ENCODE peak calls at places on chromosomes 6 and 20, in five cellular contexts. A is HepG2, O is K562, M is upper lobe of left lung, K is GM12878. Y is an unnamed sample.

GRCh38 chr6:11650297-11650696 is 112.7 kb downstream of the TMEM170B start:
- ATAC-seq in A (no peak), O (no peak), M (no peak), K (no peak), Y (peak)

GRCh38 chr20:10622657-10623418 is 51.0 kb downstream of the JAG1 start:
- ATAC-seq in A (no peak), O (no peak), M (peak), K (peak), Y (peak)

GRCh38 chr20:48910360-48910781 is 11.1 kb upstream of the ARFGEF2 start:
- ATAC-seq in A (no peak), O (no peak), M (peak), K (peak), Y (peak)

GRCh38 chr6:18492957-18493356 is 105.8 kb downstream of the RNF144B start:
- ATAC-seq in A (no peak), O (no peak), M (no peak), K (no peak), Y (no peak)

GRCh38 chr20:38326309-38326708 is 20.0 kb upstream of the LBP start:
- ATAC-seq in A (no peak), O (no peak), M (no peak), K (no peak), Y (no peak)

GRCh38 chr6:159118941-159119340 is 50.3 kb upstream of the FNDC1 start:
- ATAC-seq in A (no peak), O (peak), M (no peak), K (no peak), Y (no peak)

GRCh38 chr6:46099952-46100351 is 29.8 kb upstream of the ENPP4 start:
- ATAC-seq in A (no peak), O (no peak), M (no peak), K (no peak), Y (no peak)

GRCh38 chr6:353642-354614 is 37.6 kb upstream of the IRF4 start:
- ATAC-seq in A (no peak), O (peak), M (no peak), K (no peak), Y (no peak)

GRCh38 chr20:10735195-10735949 is 61.6 kb upstream of the JAG1 start:
- ATAC-seq in A (no peak), O (no peak), M (peak), K (no peak), Y (no peak)

GRCh38 chr6:127118505-127119360 is at the start of gene RSPO3:
- ATAC-seq in A (peak), O (no peak), M (peak), K (no peak), Y (peak)

GRCh38 chr6:109059148-109059547 is 35.5 kb downstream of the SESN1 start:
- ATAC-seq in A (no peak), O (no peak), M (peak), K (no peak), Y (peak)

GRCh38 chr6:40889137-40889832 is 149.7 kb downstream of the UNC5CL start:
- ATAC-seq in A (no peak), O (no peak), M (no peak), K (no peak), Y (no peak)

GRCh38 chr20:32564921-32565734 is 20.0 kb downstream of the NOL4L start:
- ATAC-seq in A (no peak), O (peak), M (peak), K (no peak), Y (peak)

GRCh38 chr6:148573922-148574321 is 172.9 kb upstream of the UST start:
- ATAC-seq in A (no peak), O (no peak), M (no peak), K (no peak), Y (no peak)

GRCh38 chr20:34938466-34939163 is 17.0 kb downstream of the GSS start:
- ATAC-seq in A (no peak), O (no peak), M (peak), K (no peak), Y (peak)

GRCh38 chr20:1826046-1826445 is 69.2 kb upstream of the SIRPA start:
- ATAC-seq in A (no peak), O (no peak), M (no peak), K (no peak), Y (no peak)

GRCh38 chr20:1150218-1150617 is 31.8 kb downstream of the PSMF1 start:
- ATAC-seq in A (peak), O (no peak), M (no peak), K (no peak), Y (no peak)

GRCh38 chr6:109243863-109244825 is 138.1 kb downstream of the CD164 start:
- ATAC-seq in A (no peak), O (peak), M (no peak), K (no peak), Y (no peak)

GRCh38 chr6:100202417-100203194 is 208.6 kb upstream of the MCHR2 start:
- ATAC-seq in A (no peak), O (peak), M (peak), K (no peak), Y (peak)

GRCh38 chr6:47126647-47127339 is 84.7 kb upstream of the ADGRF1 start:
- ATAC-seq in A (peak), O (peak), M (no peak), K (no peak), Y (no peak)

GRCh38 chr6:108637963-108638362 is 77.2 kb downstream of the FOXO3 start:
- ATAC-seq in A (no peak), O (no peak), M (no peak), K (no peak), Y (no peak)

GRCh38 chr6:39979461-39980328 is 45.4 kb upstream of the MOCS1 start:
- ATAC-seq in A (no peak), O (no peak), M (peak), K (no peak), Y (peak)

GRCh38 chr6:151269318-151269995 is 29.7 kb downstream of the AKAP12 start:
- ATAC-seq in A (peak), O (no peak), M (peak), K (no peak), Y (peak)
- TF ChIP-seq EP300 in A (no peak), O (no peak), M (no peak), K (no peak), Y (no peak)

GRCh38 chr20:25223179-25223661 is 24.7 kb upstream of the PYGB start:
- ATAC-seq in A (peak), O (peak), M (no peak), K (peak), Y (no peak)
- TF ChIP-seq POLR2AphosphoS5 in A (no peak), O (no peak), M (no peak), K (no peak), Y (no peak)

DNA sequence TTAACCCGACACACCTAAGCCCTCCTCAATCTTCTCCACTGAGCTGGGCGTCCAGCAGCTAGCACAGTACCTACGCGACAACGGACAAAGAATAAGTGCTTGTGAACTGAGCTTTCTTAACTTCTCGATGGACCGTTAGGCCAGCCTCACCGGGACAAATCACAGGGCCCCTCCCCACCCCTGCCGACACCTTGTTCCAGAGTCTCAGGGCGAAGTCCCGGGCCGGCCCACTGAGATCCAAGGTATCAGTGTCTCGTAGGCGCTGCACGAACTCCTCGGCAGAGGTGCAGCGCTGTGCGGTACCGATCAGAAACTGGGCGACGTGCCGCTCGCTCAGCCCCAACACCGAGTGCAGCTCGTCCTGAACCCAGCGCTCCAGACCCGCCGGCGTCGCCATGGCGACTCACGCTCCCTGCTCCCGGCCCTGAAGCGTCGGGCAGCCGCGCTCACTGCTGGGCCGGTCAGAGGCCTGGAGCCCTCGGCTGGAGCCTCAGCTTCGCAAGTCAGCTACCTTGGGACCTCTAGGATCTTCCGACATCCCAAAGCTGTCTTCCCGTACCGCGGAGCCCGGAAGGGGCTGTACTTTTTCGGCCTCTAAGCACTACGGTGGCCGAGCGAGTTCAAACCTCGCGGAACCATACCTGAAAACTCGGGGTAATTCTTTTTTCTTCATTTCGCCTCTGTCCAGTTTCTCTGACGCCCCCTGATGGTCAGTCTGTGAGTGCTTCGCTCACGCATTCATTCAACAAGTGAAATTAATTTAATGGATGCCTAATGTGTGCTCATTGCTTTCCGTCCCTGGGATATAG is at the start of gene DHX16:
- ATAC-seq in A (peak), O (peak), M (peak), K (peak), Y (peak)
- TF ChIP-seq POLR2A in A (peak), O (peak), M (peak), K (peak), Y (peak)

DNA sequence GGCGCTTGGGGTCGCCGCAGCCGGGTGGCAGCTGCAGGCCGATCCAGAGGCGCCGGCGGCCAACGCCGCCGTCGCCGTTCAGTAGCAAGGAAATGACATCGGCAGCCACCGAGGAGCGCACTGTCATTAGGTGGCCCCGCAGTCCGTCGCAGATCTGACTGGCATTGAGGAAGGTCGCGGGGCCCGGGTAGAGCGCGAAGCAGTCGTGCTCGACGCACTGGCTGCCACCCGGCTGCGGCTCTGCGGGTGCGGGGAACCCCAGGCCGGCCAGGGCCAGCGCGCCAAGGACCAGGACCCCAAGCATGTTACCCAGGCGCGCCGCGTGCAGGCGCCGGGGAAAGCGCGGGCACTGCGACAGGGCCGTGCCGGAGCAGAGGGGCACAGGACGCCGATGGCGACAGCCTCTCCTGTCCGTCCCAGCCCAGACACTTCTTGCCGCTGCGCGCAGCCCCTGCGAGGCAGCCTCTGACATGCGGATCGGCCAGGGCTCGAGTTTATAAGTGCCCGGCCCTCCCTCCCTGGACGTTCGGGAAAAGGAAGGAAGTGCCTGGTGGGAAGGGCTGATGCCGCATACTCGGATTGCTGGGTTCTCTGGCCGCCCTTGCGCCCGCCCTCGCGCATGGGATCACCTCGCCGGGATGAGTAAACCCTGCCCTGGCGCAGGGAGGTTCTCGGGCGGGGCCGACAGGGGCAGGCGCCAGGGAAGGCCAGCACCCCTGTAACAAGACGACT is at the start of gene THBD:
- ATAC-seq in A (no peak), O (no peak), M (peak), K (peak), Y (peak)
- TF ChIP-seq EP300 in A (no peak), O (no peak), M (no peak), K (no peak), Y (no peak)

GRCh38 chr6:112282217-112282616 is 27.9 kb upstream of the LAMA4 start:
- ATAC-seq in A (peak), O (no peak), M (peak), K (no peak), Y (peak)
- TF ChIP-seq POLR2AphosphoS5 in A (no peak), O (no peak), M (no peak), K (no peak), Y (peak)